ENCODE peak calls at places on chromosome 13, in six cellular contexts. Z is IMR-90, F is breast epithelium, G is transverse colon, Q is prostate gland, B is tibial nerve. R is an unnamed sample.

GRCh38 chr13:28739376-28739775 is 20.6 kb upstream of the SLC46A3 start:
- DNase-seq in Q (no peak), G (no peak), B (no peak), F (no peak), Z (no peak), R (no peak)

GRCh38 chr13:76903544-76904162 is 17.4 kb upstream of the KCTD12 start:
- DNase-seq in F (no peak), Q (peak), B (peak), Z (peak), G (peak), R (no peak)

GRCh38 chr13:23796546-23796945 is 92.7 kb downstream of the MIPEP start:
- DNase-seq in Z (peak), B (no peak), F (no peak), Q (no peak), G (no peak), R (no peak)

GRCh38 chr13:40522234-40522633 is 144.2 kb downstream of the FOXO1 start:
- DNase-seq in B (no peak), G (no peak), Q (no peak), F (no peak), Z (no peak), R (no peak)

GRCh38 chr13:30464496-30465351 is 1.0 kb downstream of the HMGB1 start:
- DNase-seq in G (peak), Q (peak), Z (peak), B (peak), F (peak), R (peak)

GRCh38 chr13:65656740-65657329 is 1573.3 kb downstream of the PCDH9 start:
- DNase-seq in B (no peak), G (no peak), Q (no peak), F (no peak), Z (peak), R (no peak)

GRCh38 chr13:64453831-64454230 is 2776.3 kb downstream of the PCDH9 start:
- DNase-seq in Z (peak), F (no peak), G (no peak), Q (no peak), B (no peak), R (no peak)

GRCh38 chr13:43333176-43333575 is 309.8 kb downstream of the DNAJC15 start:
- DNase-seq in F (no peak), Q (no peak), B (no peak), G (no peak), Z (no peak), R (no peak)

GRCh38 chr13:71864981-71865857 is 1.8 kb downstream of the DACH1 start:
- DNase-seq in Q (no peak), G (peak), F (peak), B (no peak), Z (no peak), R (peak)

GRCh38 chr13:111469916-111470506 is 149.6 kb downstream of the TEX29 start:
- DNase-seq in G (no peak), F (no peak), Z (no peak), B (no peak), Q (no peak), R (no peak)

GRCh38 chr13:30049692-30050091 is 199.3 kb upstream of the UBL3 start:
- DNase-seq in F (no peak), B (no peak), G (no peak), Q (no peak), Z (no peak), R (no peak)

GRCh38 chr13:40553356-40553755 is 113.1 kb downstream of the FOXO1 start:
- DNase-seq in Q (no peak), F (no peak), B (no peak), Z (no peak), G (no peak), R (no peak)

GRCh38 chr13:89363144-89363543 is 1692.0 kb downstream of the SLITRK5 start:
- DNase-seq in B (no peak), F (no peak), G (no peak), Q (no peak), Z (no peak), R (no peak)

GRCh38 chr13:43936630-43937029 is 56.9 kb downstream of the LACC1 start:
- DNase-seq in B (no peak), F (no peak), Z (no peak), Q (no peak), G (no peak), R (no peak)

GRCh38 chr13:43766766-43767165 is 20.0 kb downstream of the ENOX1 start:
- DNase-seq in Z (no peak), B (peak), G (no peak), F (no peak), Q (no peak), R (no peak)

GRCh38 chr13:41139296-41139966 is 6.8 kb upstream of the KBTBD6 start:
- DNase-seq in G (no peak), Q (no peak), B (no peak), F (no peak), Z (peak), R (no peak)

GRCh38 chr13:73228546-73228945 is 169.7 kb downstream of the KLF5 start:
- DNase-seq in F (no peak), Z (peak), Q (no peak), G (no peak), B (no peak), R (no peak)

GRCh38 chr13:28528848-28529247 is 33.9 kb upstream of the FLT1 start:
- DNase-seq in F (no peak), G (no peak), Q (no peak), B (no peak), Z (no peak), R (no peak)

GRCh38 chr13:51688937-51689336 is 104.7 kb downstream of the WDFY2 start:
- DNase-seq in G (no peak), Q (no peak), B (no peak), Z (no peak), F (no peak), R (no peak)

GRCh38 chr13:93977986-93978385 is 501.5 kb downstream of the DCT start:
- DNase-seq in Q (no peak), B (no peak), Z (no peak), F (no peak), G (no peak), R (no peak)

GRCh38 chr13:97496511-97496910 is 62.5 kb downstream of the RAP2A start:
- DNase-seq in Z (no peak), F (no peak), G (no peak), Q (no peak), B (no peak), R (no peak)

GRCh38 chr13:82803341-82803740 is 1078.9 kb downstream of the SLITRK1 start:
- DNase-seq in G (no peak), Z (no peak), B (no peak), Q (no peak), F (no peak), R (no peak)

GRCh38 chr13:24982333-24982999 is 113.5 kb upstream of the PABPC3 start:
- DNase-seq in Z (no peak), F (no peak), B (no peak), G (peak), Q (no peak), R (peak)

GRCh38 chr13:24663089-24663395 is 17.2 kb upstream of the ATP12A start:
- DNase-seq in G (no peak), Q (no peak), Z (no peak), F (no peak), B (no peak), R (no peak)

GRCh38 chr13:30125422-30126073 is 181.8 kb downstream of the KATNAL1 start:
- DNase-seq in Z (peak), G (no peak), B (peak), Q (peak), F (no peak), R (no peak)

GRCh38 chr13:30038884-30039283 is 188.5 kb upstream of the UBL3 start:
- DNase-seq in B (no peak), Z (peak), Q (no peak), G (no peak), F (no peak), R (no peak)

GRCh38 chr13:91126806-91127205 is 220.7 kb upstream of the MIR17HG start:
- DNase-seq in G (no peak), Z (no peak), F (no peak), Q (no peak), B (no peak), R (no peak)

GRCh38 chr13:114259974-114260373 is 21.4 kb upstream of the UPF3A start:
- DNase-seq in G (peak), B (no peak), Z (no peak), F (peak), Q (peak), R (no peak)

GRCh38 chr13:25977216-25977615 is 74.6 kb downstream of the SHISA2 start:
- DNase-seq in Q (no peak), Z (no peak), G (no peak), B (no peak), F (no peak), R (no peak)

GRCh38 chr13:100497394-100497793 is 91.2 kb downstream of the GGACT start:
- DNase-seq in B (no peak), G (no peak), Q (no peak), Z (peak), F (no peak), R (no peak)

GRCh38 chr13:34419025-34419424 is 523.0 kb upstream of the NBEA start:
- DNase-seq in B (no peak), Z (no peak), F (no peak), Q (no peak), G (no peak), R (no peak)

GRCh38 chr13:20160346-20161274 is at the start of gene GJA3:
- DNase-seq in Z (peak), B (no peak), G (no peak), F (no peak), Q (no peak), R (peak)

GRCh38 chr13:42594577-42595571 is 20.9 kb downstream of the TNFSF11 start:
- DNase-seq in F (no peak), B (peak), Q (peak), G (peak), Z (peak), R (peak)

GRCh38 chr13:97068146-97068545 is 73.9 kb upstream of the OXGR1 start:
- DNase-seq in F (no peak), Z (peak), B (no peak), G (no peak), Q (no peak), R (no peak)

GRCh38 chr13:42146359-42146758 is 97.9 kb downstream of the DGKH start:
- DNase-seq in B (no peak), Q (no peak), F (no peak), G (no peak), Z (no peak), R (no peak)

GRCh38 chr13:32645854-32646253 is 59.6 kb downstream of the PDS5B start:
- DNase-seq in G (no peak), Z (no peak), B (no peak), Q (no peak), F (no peak), R (no peak)

GRCh38 chr13:66532845-66533244 is 697.3 kb downstream of the PCDH9 start:
- DNase-seq in G (no peak), F (no peak), B (no peak), Z (no peak), Q (no peak), R (no peak)

GRCh38 chr13:42722883-42723539 is 58.4 kb upstream of the FAM216B start:
- DNase-seq in B (no peak), F (no peak), Z (no peak), Q (no peak), G (no peak), R (no peak)

GRCh38 chr13:77868717-77869116 is 49.9 kb downstream of the EDNRB start:
- DNase-seq in F (no peak), Q (no peak), B (no peak), G (no peak), Z (peak), R (no peak)

DNA sequence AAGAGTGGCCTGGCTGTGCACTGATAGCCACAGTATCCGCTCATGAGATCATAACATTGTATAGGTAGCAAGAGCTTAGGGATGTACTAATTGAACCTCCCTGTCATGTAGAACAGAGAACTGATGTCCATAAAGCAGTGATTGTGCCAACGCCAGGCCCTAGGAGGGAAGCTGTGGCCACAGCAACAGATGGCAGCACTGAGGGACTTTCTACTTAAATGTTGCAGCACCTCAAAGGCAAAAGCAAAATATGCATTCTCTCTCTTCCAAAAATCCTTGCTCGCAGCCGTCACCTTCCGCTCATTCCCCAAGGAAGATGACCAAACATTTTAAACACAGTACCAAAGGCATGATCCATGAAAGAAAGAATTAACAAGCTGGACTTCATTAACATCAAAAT is 32.3 kb downstream of the COL4A1 start:
- DNase-seq in Q (no peak), Z (no peak), F (no peak), G (no peak), B (no peak), R (no peak)
- TF ChIP-seq CTCF in Q (peak), Z (peak), F (no peak), G (no peak), B (peak), R (no peak)

DNA sequence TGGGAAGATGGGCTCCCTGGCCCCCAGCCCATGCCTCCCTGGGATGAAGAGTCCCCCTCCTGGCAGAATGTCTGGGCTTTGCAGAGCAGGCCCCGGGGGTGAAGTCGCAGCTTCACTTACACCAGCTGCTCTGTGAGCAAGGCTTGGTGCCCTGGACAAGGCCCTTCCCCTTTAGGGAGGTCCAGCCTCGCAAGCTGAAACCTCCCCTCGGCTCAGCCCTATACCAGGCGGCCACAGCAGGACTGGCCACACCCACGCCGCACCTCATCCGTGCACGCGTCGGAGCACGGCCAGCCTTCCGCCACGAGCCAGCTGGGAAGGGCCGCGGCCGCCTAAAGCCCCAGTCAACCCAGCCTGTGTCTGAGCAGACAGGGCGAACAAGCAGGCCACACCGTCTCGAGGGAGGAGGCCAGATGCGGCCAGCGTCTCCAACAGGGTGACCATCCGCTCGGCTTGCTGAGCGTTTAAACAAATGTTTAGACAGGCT is 83.2 kb upstream of the MCF2L start:
- DNase-seq in Q (peak), F (peak), B (peak), Z (peak), G (peak), R (peak)
- TF ChIP-seq POLR2A in Q (peak), F (no peak), B (no peak), Z (no peak), G (peak), R (no peak)

GRCh38 chr13:106376411-106377112 is 158.9 kb downstream of the EFNB2 start:
- DNase-seq in G (no peak), F (no peak), B (no peak), Z (peak), Q (no peak), R (no peak)
- H3K27ac ChIP-seq in G (no peak), F (peak), B (no peak), Z (peak), Q (no peak), R (no peak)

GRCh38 chr13:62280590-62280989 is 864.9 kb upstream of the PCDH20 start:
- DNase-seq in B (no peak), Z (no peak), Q (no peak), G (no peak), F (no peak), R (no peak)

GRCh38 chr13:62278271-62278670 is 862.6 kb upstream of the PCDH20 start:
- DNase-seq in G (no peak), F (no peak), B (no peak), Z (no peak), Q (no peak), R (no peak)
- TF ChIP-seq CTCF in G (no peak), F (no peak), B (no peak), Z (no peak), Q (no peak), R (no peak)

GRCh38 chr13:50125556-50126377 is 110.5 kb downstream of the KCNRG start:
- DNase-seq in Z (peak), Q (peak), G (peak), F (peak), B (peak), R (peak)
- TF ChIP-seq POLR2A in Z (peak), Q (peak), G (peak), F (peak), B (peak), R (peak)

DNA sequence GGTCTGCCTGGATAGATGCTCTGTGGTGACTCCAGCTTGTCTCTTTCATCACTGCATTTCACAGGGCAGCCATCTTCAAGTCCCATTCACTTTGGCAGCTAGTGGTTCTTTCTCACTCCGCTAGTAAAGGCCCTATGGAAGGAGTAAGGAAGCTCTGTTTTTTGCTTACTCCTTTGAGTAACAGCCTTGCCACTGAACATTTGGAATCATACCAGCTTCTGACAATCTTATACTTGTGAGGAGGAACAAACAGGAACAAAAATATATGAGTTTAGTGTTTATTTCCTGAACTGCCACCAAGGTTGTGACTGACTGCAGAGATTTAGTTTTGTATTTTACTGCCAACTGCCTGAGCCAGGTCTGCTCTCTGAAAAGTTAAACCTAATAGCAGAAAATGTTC is 38.7 kb downstream of the KCTD4 start:
- DNase-seq in Z (peak), F (no peak), B (no peak), G (no peak), Q (no peak), R (no peak)
- H3K27ac ChIP-seq in Z (peak), F (peak), B (no peak), G (peak), Q (no peak), R (no peak)

GRCh38 chr13:74251778-74252519 is 117.7 kb upstream of the KLF12 start:
- DNase-seq in B (no peak), F (no peak), Z (no peak), G (no peak), Q (no peak), R (no peak)

GRCh38 chr13:74256969-74257368 is 122.8 kb upstream of the KLF12 start:
- DNase-seq in Q (no peak), G (no peak), B (no peak), F (no peak), Z (no peak), R (no peak)

GRCh38 chr13:74248477-74248876 is 114.3 kb upstream of the KLF12 start:
- DNase-seq in B (no peak), Z (no peak), Q (no peak), F (no peak), G (no peak), R (no peak)

GRCh38 chr13:74250738-74251190 is 116.6 kb upstream of the KLF12 start:
- DNase-seq in Z (peak), G (no peak), B (no peak), Q (no peak), F (no peak), R (no peak)

DNA sequence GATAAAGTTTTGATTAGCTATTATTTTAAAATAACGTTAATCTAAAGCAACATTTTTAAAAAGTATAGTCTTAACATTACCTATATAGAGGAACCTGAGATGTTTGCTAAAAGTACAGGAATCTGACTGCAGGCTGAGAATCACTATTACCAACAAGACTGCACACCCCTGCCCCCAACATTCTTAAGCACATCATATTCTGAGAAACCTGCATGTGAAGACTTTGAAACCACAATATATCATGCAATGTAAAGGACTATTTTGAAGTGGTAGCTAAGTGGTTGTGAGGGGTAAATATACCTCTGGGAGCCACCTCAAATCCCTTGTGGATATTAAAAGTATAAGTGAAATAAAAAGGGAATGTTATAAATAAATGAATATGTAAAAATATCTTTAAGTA is 119.0 kb upstream of the KLF12 start:
- DNase-seq in G (no peak), F (no peak), Z (no peak), B (no peak), Q (no peak), R (no peak)
- TF ChIP-seq CTCF in G (no peak), F (no peak), Z (no peak), B (no peak), Q (no peak), R (no peak)

GRCh38 chr13:49443689-49444516 is at the start of the genes CAB39L and SETDB2:
- DNase-seq in Q (peak), B (peak), G (peak), F (peak), Z (peak), R (peak)
- TF ChIP-seq POLR2A in Q (peak), B (peak), G (peak), F (peak), Z (peak), R (peak)

DNA sequence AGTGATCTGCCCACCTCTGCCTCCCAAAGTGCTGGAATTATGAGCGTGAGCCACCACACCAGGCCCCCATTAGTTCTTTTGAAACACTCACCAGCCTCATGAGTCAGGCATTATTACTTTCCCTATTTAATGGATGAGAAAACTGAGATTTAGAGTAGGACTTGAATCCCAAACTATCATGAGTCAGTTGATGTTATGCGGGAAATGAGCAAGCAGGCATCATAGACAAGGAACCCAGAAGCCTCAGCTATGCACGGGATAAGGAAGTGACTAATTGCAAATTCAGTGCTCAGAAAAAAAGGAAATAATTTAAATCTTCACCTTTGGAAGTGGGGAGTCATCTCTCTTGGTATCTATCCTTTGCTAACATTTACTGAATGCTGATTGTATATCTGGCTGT is 217.5 kb downstream of the ABCC4 start:
- DNase-seq in B (no peak), G (no peak), F (no peak), Q (no peak), Z (peak), R (no peak)
- H3K27ac ChIP-seq in B (no peak), G (no peak), F (no peak), Q (no peak), Z (no peak), R (no peak)

GRCh38 chr13:61950828-61951227 is 535.2 kb upstream of the PCDH20 start:
- DNase-seq in F (no peak), G (no peak), B (no peak), Q (no peak), Z (no peak), R (no peak)

GRCh38 chr13:61954092-61954491 is 538.4 kb upstream of the PCDH20 start:
- DNase-seq in F (no peak), Q (no peak), G (no peak), Z (peak), B (no peak), R (no peak)
- TF ChIP-seq CTCF in F (no peak), Q (no peak), G (no peak), Z (no peak), B (no peak), R (no peak)

R was measured in Peyer's patch.